ENCODE peak calls at places on chromosomes 11 and 22, in seven cellular contexts. One of them, this sample, is unnamed.

GRCh38 chr11:47185305-47186075 is 744 bp downstream of the PACSIN3 start:
- DNase-seq in adrenal gland: peak
- DNase-seq in H1: peak
- DNase-seq in body of pancreas: peak
- DNase-seq in lower leg skin: peak
- DNase-seq in breast epithelium: peak
- DNase-seq in sigmoid colon: peak
- DNase-seq in this sample: no peak

GRCh38 chr11:12683857-12684256 is 9.6 kb downstream of the TEAD1 start:
- DNase-seq in adrenal gland: no peak
- DNase-seq in H1: no peak
- DNase-seq in body of pancreas: no peak
- DNase-seq in lower leg skin: no peak
- DNase-seq in breast epithelium: no peak
- DNase-seq in sigmoid colon: no peak
- DNase-seq in this sample: no peak

GRCh38 chr11:121538054-121538453 is 85.3 kb upstream of the SORL1-AS1 start:
- DNase-seq in adrenal gland: no peak
- DNase-seq in H1: no peak
- DNase-seq in body of pancreas: no peak
- DNase-seq in lower leg skin: no peak
- DNase-seq in breast epithelium: no peak
- DNase-seq in sigmoid colon: no peak
- DNase-seq in this sample: no peak

GRCh38 chr11:67270256-67271211 is 4.3 kb downstream of the GRK2 start:
- DNase-seq in adrenal gland: peak
- DNase-seq in H1: peak
- DNase-seq in body of pancreas: peak
- DNase-seq in lower leg skin: no peak
- DNase-seq in breast epithelium: no peak
- DNase-seq in sigmoid colon: peak
- DNase-seq in this sample: no peak

GRCh38 chr22:36871669-36872081 is 10.9 kb downstream of the NCF4 start:
- DNase-seq in adrenal gland: no peak
- DNase-seq in H1: no peak
- DNase-seq in body of pancreas: no peak
- DNase-seq in lower leg skin: no peak
- DNase-seq in breast epithelium: no peak
- DNase-seq in sigmoid colon: no peak
- DNase-seq in this sample: no peak

GRCh38 chr11:122742350-122742749 is 86.8 kb downstream of the UBASH3B start:
- DNase-seq in adrenal gland: peak
- DNase-seq in H1: no peak
- DNase-seq in body of pancreas: no peak
- DNase-seq in lower leg skin: no peak
- DNase-seq in breast epithelium: no peak
- DNase-seq in sigmoid colon: no peak
- DNase-seq in this sample: no peak

GRCh38 chr11:20114588-20114987 is 45.7 kb downstream of the DBX1 start:
- DNase-seq in adrenal gland: no peak
- DNase-seq in H1: no peak
- DNase-seq in body of pancreas: no peak
- DNase-seq in lower leg skin: no peak
- DNase-seq in breast epithelium: no peak
- DNase-seq in sigmoid colon: no peak
- DNase-seq in this sample: no peak

GRCh38 chr22:29231971-29232959 is 26.6 kb downstream of the EMID1 start:
- DNase-seq in adrenal gland: peak
- DNase-seq in H1: no peak
- DNase-seq in body of pancreas: peak
- DNase-seq in lower leg skin: no peak
- DNase-seq in breast epithelium: no peak
- DNase-seq in sigmoid colon: peak
- DNase-seq in this sample: no peak

GRCh38 chr11:11998091-11998781 is 10.2 kb downstream of the DKK3 start:
- DNase-seq in adrenal gland: no peak
- DNase-seq in H1: no peak
- DNase-seq in body of pancreas: no peak
- DNase-seq in lower leg skin: no peak
- DNase-seq in breast epithelium: no peak
- DNase-seq in sigmoid colon: no peak
- DNase-seq in this sample: no peak

GRCh38 chr11:57751676-57752253 is at the start of gene BTBD18:
- DNase-seq in adrenal gland: peak
- DNase-seq in H1: peak
- DNase-seq in body of pancreas: peak
- DNase-seq in lower leg skin: no peak
- DNase-seq in breast epithelium: no peak
- DNase-seq in sigmoid colon: no peak
- DNase-seq in this sample: peak

GRCh38 chr11:120239713-120240640 is at the start of gene POU2F3:
- DNase-seq in adrenal gland: no peak
- DNase-seq in H1: peak
- DNase-seq in body of pancreas: peak
- DNase-seq in lower leg skin: no peak
- DNase-seq in breast epithelium: peak
- DNase-seq in sigmoid colon: no peak
- DNase-seq in this sample: no peak

GRCh38 chr11:92865352-92865751 is 104.1 kb upstream of the MTNR1B start:
- DNase-seq in adrenal gland: no peak
- DNase-seq in H1: no peak
- DNase-seq in body of pancreas: no peak
- DNase-seq in lower leg skin: no peak
- DNase-seq in breast epithelium: no peak
- DNase-seq in sigmoid colon: no peak
- DNase-seq in this sample: no peak

GRCh38 chr22:19035474-19036228 is 86.6 kb downstream of the DGCR2 start:
- DNase-seq in adrenal gland: peak
- DNase-seq in H1: peak
- DNase-seq in body of pancreas: no peak
- DNase-seq in lower leg skin: peak
- DNase-seq in breast epithelium: no peak
- DNase-seq in sigmoid colon: no peak
- DNase-seq in this sample: no peak

GRCh38 chr11:32892355-32893090 is at the start of gene QSER1:
- DNase-seq in adrenal gland: peak
- DNase-seq in H1: peak
- DNase-seq in body of pancreas: peak
- DNase-seq in lower leg skin: peak
- DNase-seq in breast epithelium: peak
- DNase-seq in sigmoid colon: peak
- DNase-seq in this sample: peak

GRCh38 chr11:57406337-57406904 is 16.0 kb upstream of the PRG2 start:
- DNase-seq in adrenal gland: no peak
- DNase-seq in H1: no peak
- DNase-seq in body of pancreas: no peak
- DNase-seq in lower leg skin: no peak
- DNase-seq in breast epithelium: no peak
- DNase-seq in sigmoid colon: no peak
- DNase-seq in this sample: peak

DNA sequence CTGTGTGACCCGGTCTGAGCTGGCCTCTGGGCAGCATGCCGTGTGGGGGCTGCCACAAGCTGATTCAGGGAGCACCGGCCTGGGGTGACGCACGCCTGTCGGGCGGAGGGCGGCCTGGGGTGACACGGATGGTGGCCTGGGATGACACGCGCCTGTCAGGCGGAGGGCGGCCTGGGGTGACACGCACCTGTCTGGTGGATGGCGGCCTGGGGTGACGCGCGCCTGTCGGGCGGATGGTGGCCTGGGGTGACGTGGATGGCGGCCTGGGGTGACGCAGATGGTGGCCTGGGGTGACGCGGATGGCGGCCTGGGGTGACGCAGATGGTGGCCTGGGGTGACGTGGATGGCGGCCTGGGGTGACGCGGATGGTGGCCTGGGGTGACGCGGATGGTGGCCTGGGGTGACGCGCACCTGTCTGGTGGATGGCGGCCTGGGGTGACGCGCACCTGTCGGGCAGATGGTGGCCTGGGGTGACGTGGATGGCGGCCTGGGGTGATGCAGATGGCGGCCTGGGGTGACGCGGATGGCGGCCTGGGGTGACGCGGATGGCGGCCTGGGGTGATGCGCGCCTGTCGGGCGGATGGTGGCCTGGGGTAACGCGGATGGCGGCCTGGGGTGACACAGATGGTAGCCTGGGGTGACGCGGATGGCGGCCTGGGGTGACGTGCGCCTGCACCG is 21.5 kb downstream of the PTDSS2 start:
- DNase-seq in adrenal gland: no peak
- DNase-seq in H1: no peak
- DNase-seq in body of pancreas: no peak
- DNase-seq in lower leg skin: no peak
- DNase-seq in breast epithelium: no peak
- DNase-seq in sigmoid colon: no peak
- DNase-seq in this sample: no peak
- TF ChIP-seq POLR2A in adrenal gland: no peak
- TF ChIP-seq POLR2A in H1: no peak
- TF ChIP-seq POLR2A in body of pancreas: no peak
- TF ChIP-seq POLR2A in lower leg skin: no peak
- TF ChIP-seq POLR2A in breast epithelium: no peak
- TF ChIP-seq POLR2A in sigmoid colon: no peak
- TF ChIP-seq POLR2A in this sample: no peak

GRCh38 chr22:24435323-24435645 is 7.9 kb downstream of the ADORA2A start:
- DNase-seq in adrenal gland: no peak
- DNase-seq in H1: no peak
- DNase-seq in body of pancreas: no peak
- DNase-seq in lower leg skin: no peak
- DNase-seq in breast epithelium: no peak
- DNase-seq in sigmoid colon: no peak
- DNase-seq in this sample: no peak

GRCh38 chr22:24435861-24436351 is 8.5 kb downstream of the ADORA2A start:
- DNase-seq in adrenal gland: peak
- DNase-seq in H1: no peak
- DNase-seq in body of pancreas: no peak
- DNase-seq in lower leg skin: no peak
- DNase-seq in breast epithelium: no peak
- DNase-seq in sigmoid colon: peak
- DNase-seq in this sample: no peak

GRCh38 chr22:24433868-24434471 is 6.6 kb downstream of the ADORA2A start:
- DNase-seq in adrenal gland: peak
- DNase-seq in H1: no peak
- DNase-seq in body of pancreas: no peak
- DNase-seq in lower leg skin: no peak
- DNase-seq in breast epithelium: no peak
- DNase-seq in sigmoid colon: peak
- DNase-seq in this sample: peak

GRCh38 chr22:24433001-24433867 is 5.8 kb downstream of the ADORA2A start:
- DNase-seq in adrenal gland: no peak
- DNase-seq in H1: no peak
- DNase-seq in body of pancreas: no peak
- DNase-seq in lower leg skin: no peak
- DNase-seq in breast epithelium: no peak
- DNase-seq in sigmoid colon: peak
- DNase-seq in this sample: no peak

DNA sequence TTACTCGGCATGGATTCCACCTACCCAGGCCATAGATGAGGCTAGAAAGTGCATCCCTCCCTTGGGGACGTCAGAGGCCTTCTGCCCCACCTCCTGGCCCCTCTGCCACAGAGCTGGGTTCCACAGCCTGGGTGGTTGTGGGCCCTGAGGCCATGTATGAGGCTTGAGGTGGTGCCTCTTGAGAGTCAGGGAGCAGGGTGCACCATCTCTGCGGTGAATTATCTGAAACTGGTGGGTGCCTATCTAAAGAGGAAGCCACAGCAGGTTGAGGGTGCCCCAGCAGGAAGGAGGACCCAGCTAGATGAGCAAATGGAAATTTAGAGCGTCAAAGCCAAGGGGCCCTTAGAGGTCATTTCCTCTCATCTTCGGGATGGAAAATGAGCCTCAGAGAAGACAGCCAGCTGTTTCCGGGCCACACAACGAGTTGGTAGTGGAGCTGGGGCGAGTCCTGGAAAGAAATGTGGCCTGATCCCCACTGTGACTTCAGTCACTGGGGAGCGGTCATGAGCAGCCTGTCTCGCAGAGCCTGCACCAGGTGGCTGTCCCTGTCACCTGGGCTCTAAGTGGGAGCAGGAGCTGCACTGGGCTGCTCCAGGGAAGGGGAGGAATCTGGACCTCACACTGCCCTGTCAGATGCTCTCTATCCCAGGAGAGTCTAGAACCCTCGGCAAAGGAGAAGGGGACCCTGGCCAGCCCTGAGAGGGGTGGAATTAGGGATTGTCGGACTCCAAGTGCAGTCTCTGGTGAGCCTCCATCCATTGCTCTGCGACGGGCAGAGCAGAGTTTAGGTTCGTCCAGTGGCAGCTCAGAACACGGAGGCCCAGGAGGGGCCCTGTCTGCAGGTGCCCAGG is 7.3 kb downstream of the ADORA2A start:
- DNase-seq in adrenal gland: peak
- DNase-seq in H1: no peak
- DNase-seq in body of pancreas: no peak
- DNase-seq in lower leg skin: peak
- DNase-seq in breast epithelium: no peak
- DNase-seq in sigmoid colon: peak
- DNase-seq in this sample: peak
- TF ChIP-seq POLR2A in adrenal gland: no peak
- TF ChIP-seq POLR2A in H1: no peak
- TF ChIP-seq POLR2A in body of pancreas: no peak
- TF ChIP-seq POLR2A in lower leg skin: no peak
- TF ChIP-seq POLR2A in breast epithelium: no peak
- TF ChIP-seq POLR2A in sigmoid colon: no peak
- TF ChIP-seq POLR2A in this sample: peak

GRCh38 chr11:385594-386351 is 8.2 kb upstream of the PKP3 start:
- DNase-seq in adrenal gland: no peak
- DNase-seq in H1: no peak
- DNase-seq in body of pancreas: no peak
- DNase-seq in lower leg skin: no peak
- DNase-seq in breast epithelium: no peak
- DNase-seq in sigmoid colon: no peak
- DNase-seq in this sample: no peak

GRCh38 chr11:383431-383830 is 10.6 kb upstream of the PKP3 start:
- DNase-seq in adrenal gland: no peak
- DNase-seq in H1: no peak
- DNase-seq in body of pancreas: no peak
- DNase-seq in lower leg skin: no peak
- DNase-seq in breast epithelium: no peak
- DNase-seq in sigmoid colon: no peak
- DNase-seq in this sample: no peak

GRCh38 chr11:386483-386882 is 7.5 kb upstream of the PKP3 start:
- DNase-seq in adrenal gland: no peak
- DNase-seq in H1: no peak
- DNase-seq in body of pancreas: no peak
- DNase-seq in lower leg skin: no peak
- DNase-seq in breast epithelium: no peak
- DNase-seq in sigmoid colon: no peak
- DNase-seq in this sample: no peak

GRCh38 chr11:382081-382643 is 11.8 kb upstream of the PKP3 start:
- DNase-seq in adrenal gland: no peak
- DNase-seq in H1: no peak
- DNase-seq in body of pancreas: no peak
- DNase-seq in lower leg skin: no peak
- DNase-seq in breast epithelium: no peak
- DNase-seq in sigmoid colon: no peak
- DNase-seq in this sample: no peak

GRCh38 chr11:384511-384910 is 9.5 kb upstream of the PKP3 start:
- DNase-seq in adrenal gland: no peak
- DNase-seq in H1: no peak
- DNase-seq in body of pancreas: no peak
- DNase-seq in lower leg skin: no peak
- DNase-seq in breast epithelium: no peak
- DNase-seq in sigmoid colon: no peak
- DNase-seq in this sample: no peak
- TF ChIP-seq POLR2A in adrenal gland: no peak
- TF ChIP-seq POLR2A in H1: no peak
- TF ChIP-seq POLR2A in body of pancreas: no peak
- TF ChIP-seq POLR2A in lower leg skin: no peak
- TF ChIP-seq POLR2A in breast epithelium: no peak
- TF ChIP-seq POLR2A in sigmoid colon: no peak
- TF ChIP-seq POLR2A in this sample: no peak

GRCh38 chr11:65900125-65900898 is at the start of gene FOSL1:
- DNase-seq in adrenal gland: peak
- DNase-seq in H1: peak
- DNase-seq in body of pancreas: peak
- DNase-seq in lower leg skin: peak
- DNase-seq in breast epithelium: peak
- DNase-seq in sigmoid colon: peak
- DNase-seq in this sample: peak
- TF ChIP-seq POLR2A in adrenal gland: peak
- TF ChIP-seq POLR2A in H1: no peak
- TF ChIP-seq POLR2A in body of pancreas: peak
- TF ChIP-seq POLR2A in lower leg skin: no peak
- TF ChIP-seq POLR2A in breast epithelium: no peak
- TF ChIP-seq POLR2A in sigmoid colon: no peak
- TF ChIP-seq POLR2A in this sample: peak